ENCODE peak calls at places on chromosomes 4 and X, in eight cellular contexts. D is left ventricle myocardium inferior, F is endodermal cell, C is AG04450, Q is K562, T is cardiac muscle cell, G is HCT116, I is upper lobe of right lung. O is an unnamed sample.

GRCh38 chrX:23634181-23634580 is 33.1 kb upstream of the PRDX4 start:
- DNase-seq in D (no peak), F (no peak), C (no peak), Q (no peak), T (no peak), G (no peak), I (no peak), O (no peak)

GRCh38 chrX:155027509-155028066 is 944 bp downstream of the FUNDC2 start:
- DNase-seq in D (no peak), F (no peak), C (no peak), Q (no peak), T (no peak), G (peak; percentile 23), I (no peak), O (no peak)

GRCh38 chrX:79082886-79083285 is 61.6 kb upstream of the GPR174 start:
- DNase-seq in D (no peak), F (no peak), C (no peak), Q (no peak), T (no peak), G (no peak), I (no peak), O (no peak)

GRCh38 chr4:184369871-184370270 is 104.5 kb downstream of the IRF2 start:
- DNase-seq in D (no peak), F (no peak), C (no peak), Q (no peak), T (no peak), G (no peak), I (no peak), O (no peak)

GRCh38 chrX:1491851-1492349 is 39.2 kb upstream of the ASMTL start:
- DNase-seq in D (no peak), F (peak; percentile 90), C (no peak), Q (peak; percentile 78), T (peak; percentile 14), G (peak; percentile 66), I (peak; percentile 47), O (peak; percentile 55)

GRCh38 chr4:108107729-108108382 is 60.9 kb downstream of the LEF1 start:
- DNase-seq in D (no peak), F (no peak), C (no peak), Q (peak; percentile 17), T (no peak), G (no peak), I (no peak), O (no peak)

GRCh38 chrX:1500701-1501624 is 36.0 kb downstream of the P2RY8 start:
- DNase-seq in D (no peak), F (no peak), C (no peak), Q (no peak), T (no peak), G (no peak), I (peak; percentile 48), O (no peak)

GRCh38 chr4:67922697-67923096 is 38.9 kb upstream of the TMPRSS11D start:
- DNase-seq in D (no peak), F (no peak), C (no peak), Q (no peak), T (no peak), G (no peak), I (no peak), O (no peak)

GRCh38 chr4:99815597-99816011 is 1.0 kb upstream of the DAPP1 start:
- DNase-seq in D (no peak), F (no peak), C (no peak), Q (no peak), T (no peak), G (peak; percentile 78), I (peak; percentile 66), O (no peak)

GRCh38 chr4:99818661-99819060 is 2.0 kb downstream of the DAPP1 start:
- DNase-seq in D (no peak), F (no peak), C (no peak), Q (no peak), T (no peak), G (no peak), I (no peak), O (no peak)

GRCh38 chr4:99816611-99817309 is at the start of gene DAPP1:
- DNase-seq in D (peak; percentile 17), F (peak; percentile 51), C (no peak), Q (no peak), T (no peak), G (no peak), I (peak; percentile 74), O (no peak)

GRCh38 chr4:99821918-99822503 is 5.4 kb downstream of the DAPP1 start:
- DNase-seq in D (no peak), F (no peak), C (no peak), Q (no peak), T (no peak), G (no peak), I (no peak), O (no peak)

GRCh38 chr4:99817310-99817885 is 771 bp downstream of the DAPP1 start:
- DNase-seq in D (no peak), F (no peak), C (no peak), Q (no peak), T (no peak), G (no peak), I (no peak), O (no peak)
- H3K27ac ChIP-seq in D (peak overlapping the region; percentile 8), F (no peak overlapping the region), C (no peak overlapping the region), Q (no peak overlapping the region), T (no peak overlapping the region), G (no peak overlapping the region), I (peak overlapping the region; percentile 76), O (no peak overlapping the region)

DNA sequence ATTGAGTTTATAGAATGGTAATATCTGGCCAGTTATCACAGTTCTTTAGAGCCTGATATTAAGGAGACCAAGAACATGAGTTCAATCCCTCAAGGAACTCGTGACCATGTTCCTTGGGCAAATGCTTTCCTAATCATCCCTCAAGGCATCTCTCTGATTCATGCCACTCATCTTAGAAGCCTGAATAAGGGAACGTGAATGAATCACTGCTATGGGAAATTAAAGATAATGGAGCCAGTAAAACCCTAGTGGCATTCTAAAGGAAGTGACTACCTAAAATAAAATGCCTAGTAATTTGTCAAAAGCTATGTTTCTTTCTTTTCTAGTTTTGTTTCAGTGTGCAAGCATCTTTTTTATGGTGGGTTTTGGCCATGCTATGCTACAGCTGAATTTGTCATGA is 1161.3 kb downstream of the C4orf33 start:
- DNase-seq in D (no peak), F (no peak), C (no peak), Q (no peak), T (no peak), G (no peak), I (no peak), O (no peak)
- H3K4me3 ChIP-seq in D (no peak overlapping the region), F (no peak overlapping the region), C (no peak overlapping the region), Q (no peak overlapping the region), T (no peak overlapping the region), G (no peak overlapping the region), I (no peak overlapping the region), O (no peak overlapping the region)

DNA sequence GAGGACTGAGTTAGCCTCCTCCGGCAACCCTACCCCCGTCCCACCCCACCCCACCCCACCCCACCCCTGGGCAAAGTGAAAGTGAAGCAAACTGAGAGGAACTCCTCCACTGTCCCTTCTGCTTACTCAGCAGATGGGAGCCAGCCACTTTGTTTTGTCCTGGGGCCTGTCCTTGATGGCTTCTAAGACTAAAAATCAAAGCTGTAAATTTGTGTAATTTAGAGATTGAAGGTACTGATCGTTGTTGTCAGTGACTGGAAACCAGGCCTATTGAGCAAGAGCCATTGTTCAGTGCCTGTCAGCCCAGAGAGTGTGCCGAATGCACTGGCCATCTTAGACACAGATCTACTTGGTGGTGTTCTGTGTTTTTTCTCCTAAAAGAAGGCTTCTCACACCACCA is 161.9 kb downstream of the CBR4 start:
- DNase-seq in D (no peak), F (no peak), C (no peak), Q (no peak), T (no peak), G (no peak), I (no peak), O (no peak)
- H3K27ac ChIP-seq in D (peak overlapping the region; percentile 86), F (peak overlapping the region; percentile 84), C (peak overlapping the region; percentile 59), Q (no peak overlapping the region), T (peak overlapping the region; percentile 14), G (no peak overlapping the region), I (peak overlapping the region; percentile 70), O (no peak overlapping the region)

GRCh38 chr4:114773341-114773740 is 174.7 kb downstream of the UGT8 start:
- DNase-seq in D (no peak), F (no peak), C (no peak), Q (no peak), T (no peak), G (no peak), I (no peak), O (no peak)

GRCh38 chr4:114770624-114771023 is 172.0 kb downstream of the UGT8 start:
- DNase-seq in D (no peak), F (no peak), C (no peak), Q (no peak), T (no peak), G (no peak), I (no peak), O (no peak)
- H3K4me3 ChIP-seq in D (no peak overlapping the region), F (no peak overlapping the region), C (no peak overlapping the region), Q (no peak overlapping the region), T (no peak overlapping the region), G (no peak overlapping the region), I (no peak overlapping the region), O (no peak overlapping the region)

DNA sequence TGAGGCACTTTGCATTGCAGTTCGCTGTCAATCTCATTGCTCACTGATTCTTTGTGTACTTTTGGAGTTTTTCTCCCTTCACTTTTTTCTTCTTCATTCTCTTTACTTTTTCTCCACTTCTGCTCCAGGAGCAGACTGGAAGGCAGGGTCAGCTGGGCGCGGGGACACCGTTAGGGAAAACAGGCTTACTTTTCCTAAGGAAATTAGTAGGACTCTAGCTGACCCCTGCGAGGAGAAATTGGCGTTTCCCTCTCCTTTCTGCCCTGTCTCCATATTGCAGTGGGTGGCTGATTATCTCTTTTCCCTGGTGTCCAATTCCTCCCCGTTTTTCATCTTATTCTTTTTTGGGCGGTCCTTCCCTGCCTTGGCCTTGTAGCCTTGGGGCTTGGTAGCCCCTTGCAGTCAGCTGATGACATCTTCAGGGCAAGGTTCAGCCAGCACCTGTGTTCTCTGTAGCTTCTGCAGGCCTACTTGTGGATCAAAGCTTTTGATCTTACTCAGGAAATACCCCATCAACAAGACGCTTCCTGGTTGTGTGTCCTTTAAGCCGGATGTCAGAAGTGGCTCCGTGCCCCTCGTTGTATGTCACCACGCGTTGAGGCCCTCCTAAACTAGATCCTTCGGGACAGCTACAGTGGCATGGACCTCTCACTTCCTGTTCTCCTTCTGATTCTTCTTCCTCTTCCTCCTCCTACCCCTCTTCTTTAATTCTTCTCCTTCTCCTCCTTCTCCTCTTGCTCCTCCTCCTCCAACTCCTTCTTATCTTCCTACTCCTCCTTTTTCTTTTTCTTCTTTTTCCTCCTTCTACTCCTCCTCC is 36.1 kb downstream of the NBDY start:
- DNase-seq in D (no peak), F (no peak), C (no peak), Q (no peak), T (no peak), G (no peak), I (peak; percentile 13), O (no peak)
- H3K27ac ChIP-seq in D (peak overlapping the region; percentile 63), F (no peak overlapping the region), C (no peak overlapping the region), Q (no peak overlapping the region), T (no peak overlapping the region), G (no peak overlapping the region), I (no peak overlapping the region), O (no peak overlapping the region)